ENCODE peak calls at places on chromosomes 3 and 15, in four cellular contexts. B is fibroblast of lung, V is left lung, J is upper lobe of left lung. Z is an unnamed sample.

GRCh38 chr3:38984110-38984509 is 67.6 kb downstream of the SCN11A start:
- DNase-seq in B (no peak), V (no peak), J (no peak), Z (no peak)

GRCh38 chr3:122322095-122323075 is 2.7 kb upstream of the CSTA start:
- DNase-seq in B (no peak), V (no peak), J (no peak), Z (peak; percentile 57)

GRCh38 chr3:57446318-57446841 is 97.8 kb downstream of the DNAH12 start:
- DNase-seq in B (peak; percentile 4), V (no peak), J (no peak), Z (no peak)

GRCh38 chr15:83922895-83923294 is 269.0 kb downstream of the ADAMTSL3 start:
- DNase-seq in B (no peak), V (no peak), J (no peak), Z (no peak)

GRCh38 chr3:184748219-184749135 is 36.6 kb upstream of the MAGEF1 start:
- DNase-seq in B (peak; percentile 72), V (no peak), J (no peak), Z (no peak)

GRCh38 chr15:52788099-52788986 is 1.8 kb downstream of the ONECUT1 start:
- DNase-seq in B (no peak), V (no peak), J (no peak), Z (no peak)

GRCh38 chr15:98231696-98232440 is 271.4 kb downstream of the ARRDC4 start:
- DNase-seq in B (peak; percentile 26), V (no peak), J (no peak), Z (no peak)

GRCh38 chr15:62672268-62672667 is 370.3 kb upstream of the TPM1 start:
- DNase-seq in B (peak; percentile 7), V (no peak), J (no peak), Z (no peak)

DNA sequence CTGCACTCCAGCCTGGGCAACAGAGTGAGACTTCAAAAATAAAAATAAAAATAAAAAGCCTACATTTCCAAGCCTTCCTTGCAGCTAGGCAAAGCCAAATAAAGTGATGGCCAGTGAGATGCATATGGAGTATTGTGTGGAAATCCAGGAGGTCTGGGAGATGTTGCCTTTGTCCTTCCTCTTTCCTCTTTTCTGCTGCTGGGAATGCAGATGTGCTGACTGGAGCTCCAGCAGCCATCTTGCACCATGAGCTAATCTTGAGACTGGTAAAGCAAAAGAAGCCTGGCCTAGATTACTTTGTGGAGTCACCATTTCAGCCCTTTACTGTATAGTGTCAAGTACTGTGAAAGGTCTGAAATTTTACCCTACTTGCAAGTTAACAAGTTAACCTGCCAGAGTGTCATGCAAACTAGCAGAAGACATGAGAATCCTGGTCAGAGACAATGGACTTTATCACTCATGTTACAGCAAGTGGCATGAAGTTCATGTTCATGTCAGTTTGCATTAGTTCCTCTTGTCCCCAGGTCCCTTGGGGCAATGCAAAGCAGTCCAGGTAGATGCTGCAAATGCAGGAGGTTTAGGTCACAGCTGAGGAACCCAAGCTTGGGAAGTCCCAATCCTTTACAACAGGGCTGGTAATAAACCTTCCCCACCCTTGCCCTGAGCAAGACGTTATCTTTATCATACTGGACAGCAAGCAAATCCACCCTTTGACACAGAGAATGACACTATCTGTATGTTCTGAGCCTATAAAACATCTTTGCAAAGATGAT is 103.1 kb downstream of the TLE3 start:
- DNase-seq in B (no peak), V (no peak), J (no peak), Z (no peak)
- H3K27me3 ChIP-seq in B (peaks cover 18% of the 10 kb centered on the region), V (no peaks in the 10 kb centered on the region), J (no peaks in the 10 kb centered on the region), Z (no peaks in the 10 kb centered on the region)

GRCh38 chr3:79766474-79767193 is 1.2 kb downstream of the ROBO1 start:
- DNase-seq in B (peak; percentile 5), V (peak; percentile 61), J (no peak), Z (no peak)

GRCh38 chr3:79765854-79766253 is 1.9 kb downstream of the ROBO1 start:
- DNase-seq in B (no peak), V (no peak), J (no peak), Z (no peak)

GRCh38 chr3:79769234-79769633 is 1.4 kb upstream of the ROBO1 start:
- DNase-seq in B (no peak), V (no peak), J (no peak), Z (no peak)

GRCh38 chr3:79767953-79768282 is at the start of gene ROBO1:
- DNase-seq in B (peak; percentile 33), V (no peak), J (no peak), Z (no peak)

DNA sequence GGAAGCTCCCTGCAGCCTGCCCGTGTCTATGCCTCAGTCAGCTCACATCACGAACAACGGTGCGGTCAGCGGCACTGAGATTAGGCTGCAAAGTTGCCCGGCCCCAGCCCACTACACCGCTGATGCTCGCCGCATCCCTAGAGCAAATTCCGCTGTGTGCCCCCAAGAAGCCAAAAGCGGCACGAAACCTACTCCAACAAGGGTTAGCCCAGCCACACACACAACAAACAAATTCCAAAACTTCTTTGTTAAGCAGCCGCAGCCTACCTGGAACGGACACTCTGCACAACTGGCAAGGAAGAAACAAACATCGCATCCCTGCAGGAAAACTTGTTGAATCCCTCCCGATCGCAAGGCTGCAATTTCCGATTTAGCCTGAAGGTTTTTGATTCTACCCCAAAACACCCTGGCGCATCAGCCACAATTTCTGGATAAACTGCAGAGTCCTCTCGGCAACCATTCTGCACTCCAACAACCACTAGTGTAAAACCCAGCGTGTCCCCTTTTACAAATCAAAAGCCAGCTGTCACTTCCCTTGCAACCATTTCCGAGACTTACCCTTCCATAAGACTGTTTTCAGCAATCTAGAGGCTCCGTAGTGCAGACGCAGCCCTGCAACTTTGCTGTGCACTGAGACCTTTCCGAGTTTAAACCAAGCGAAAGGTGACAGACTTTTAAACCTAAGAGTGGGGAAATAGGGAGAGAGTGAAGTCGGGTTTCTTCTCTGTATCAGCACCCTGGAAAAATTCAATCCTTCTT is 425 bp downstream of the ROBO1 start:
- DNase-seq in B (peak; percentile 34), V (no peak), J (no peak), Z (no peak)
- H3K27me3 ChIP-seq in B (no peaks in the 10 kb centered on the region), V (peaks cover 18% of the 10 kb centered on the region), J (no peaks in the 10 kb centered on the region), Z (no peaks in the 10 kb centered on the region)

GRCh38 chr3:13046569-13047279 is 26.5 kb downstream of the IQSEC1 start:
- DNase-seq in B (no peak), V (no peak), J (no peak), Z (no peak)
- H3K27me3 ChIP-seq in B (peaks cover 2% of the 10 kb centered on the region), V (no peaks in the 10 kb centered on the region), J (no peaks in the 10 kb centered on the region), Z (no peaks in the 10 kb centered on the region)

GRCh38 chr3:183427206-183428139 is 946 bp downstream of the MCF2L2 start:
- DNase-seq in B (no peak), V (no peak), J (no peak), Z (no peak)

GRCh38 chr3:183430325-183430957 is 2.0 kb upstream of the MCF2L2 start:
- DNase-seq in B (no peak), V (no peak), J (no peak), Z (no peak)

DNA sequence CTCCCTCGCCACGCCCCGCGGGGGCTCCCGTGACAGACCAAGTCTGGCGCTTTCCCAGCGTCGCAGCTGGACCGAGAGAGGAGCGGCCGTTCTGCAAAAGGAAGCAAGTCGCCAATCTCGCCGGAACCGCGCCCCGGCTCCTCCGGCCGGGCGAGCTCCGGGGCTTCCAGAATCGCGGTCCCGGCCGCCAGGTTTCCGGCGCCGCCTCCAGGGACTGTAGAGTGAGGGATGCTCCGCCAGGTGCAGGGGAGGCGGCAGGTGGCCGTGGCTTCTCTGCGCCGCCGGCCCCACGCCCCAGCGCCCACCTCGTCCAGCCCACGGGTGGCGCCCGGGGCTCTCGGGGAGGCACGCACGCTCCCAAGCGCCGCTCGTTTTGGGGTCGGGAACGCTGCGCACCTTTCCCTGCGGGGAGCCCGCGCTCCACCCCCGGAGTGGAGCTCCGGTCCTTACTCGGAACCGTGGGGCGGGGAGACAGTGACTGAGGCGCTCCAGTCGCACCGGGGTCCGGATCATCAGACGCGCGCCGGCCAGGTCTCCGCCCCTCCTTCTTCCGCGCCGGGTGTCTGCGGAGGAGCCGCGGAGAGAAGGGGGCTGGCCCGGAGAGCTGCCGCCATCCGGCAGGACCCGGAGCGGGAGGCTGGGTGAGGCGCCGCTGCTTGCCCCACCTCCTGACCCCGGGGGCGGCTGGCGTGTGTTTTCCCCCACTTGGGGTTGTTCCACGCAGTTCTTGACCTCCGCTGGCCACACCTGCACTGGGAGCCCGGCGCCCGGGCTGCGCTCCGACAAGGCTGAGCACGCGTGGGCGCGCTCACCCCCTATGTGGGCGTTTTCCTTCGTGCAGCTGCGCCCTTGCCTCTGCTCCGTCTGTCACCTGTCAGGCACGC is at the start of gene MCF2L2:
- DNase-seq in B (peak; percentile 41), V (peak; percentile 87), J (peak; percentile 36), Z (peak; percentile 76)
- H3K27me3 ChIP-seq in B (peaks cover 20% of the 10 kb centered on the region), V (peaks cover 23% of the 10 kb centered on the region), J (peaks cover 5% of the 10 kb centered on the region), Z (no peaks in the 10 kb centered on the region)

GRCh38 chr3:171339606-171340005 is 120.6 kb downstream of the TNIK start:
- DNase-seq in B (no peak), V (peak; percentile 76), J (peak; percentile 93), Z (no peak)
- H3K27me3 ChIP-seq in B (no peaks in the 10 kb centered on the region), V (no peaks in the 10 kb centered on the region), J (no peaks in the 10 kb centered on the region), Z (no peaks in the 10 kb centered on the region)

GRCh38 chr3:113536627-113537101 is 4.3 kb downstream of the SIDT1 start:
- DNase-seq in B (no peak), V (no peak), J (peak; percentile 31), Z (no peak)

GRCh38 chr3:113535898-113536297 is 3.5 kb downstream of the SIDT1 start:
- DNase-seq in B (no peak), V (no peak), J (no peak), Z (no peak)

GRCh38 chr3:113533534-113533892 is 1.2 kb downstream of the SIDT1 start:
- DNase-seq in B (no peak), V (no peak), J (no peak), Z (peak; percentile 60)

GRCh38 chr3:113534365-113534764 is 2.0 kb downstream of the SIDT1 start:
- DNase-seq in B (no peak), V (no peak), J (no peak), Z (no peak)

GRCh38 chr3:113537155-113537554 is 4.8 kb downstream of the SIDT1 start:
- DNase-seq in B (no peak), V (no peak), J (no peak), Z (no peak)
- H3K27me3 ChIP-seq in B (peaks cover 31% of the 10 kb centered on the region), V (no peaks in the 10 kb centered on the region), J (no peaks in the 10 kb centered on the region), Z (no peaks in the 10 kb centered on the region)

GRCh38 chr15:67824900-67825879 is at the start of gene SKOR1:
- DNase-seq in B (peak; percentile 39), V (peak; percentile 74), J (no peak), Z (no peak)
- H3K27me3 ChIP-seq in B (peaks cover 90% of the 10 kb centered on the region), V (peaks cover 99% of the 10 kb centered on the region), J (peaks cover 43% of the 10 kb centered on the region), Z (peaks cover 49% of the 10 kb centered on the region)

GRCh38 chr3:64489361-64490044 is 198.3 kb downstream of the ADAMTS9 start:
- DNase-seq in B (no peak), V (peak; percentile 87), J (peak; percentile 81), Z (no peak)

GRCh38 chr3:64490180-64490579 is 197.6 kb downstream of the ADAMTS9 start:
- DNase-seq in B (no peak), V (no peak), J (no peak), Z (no peak)

GRCh38 chr3:64488938-64489337 is 198.9 kb downstream of the ADAMTS9 start:
- DNase-seq in B (no peak), V (no peak), J (no peak), Z (no peak)

GRCh38 chr3:64484289-64484992 is 203.4 kb downstream of the ADAMTS9 start:
- DNase-seq in B (peak; percentile 82), V (no peak), J (peak; percentile 62), Z (peak; percentile 24)
- H3K27me3 ChIP-seq in B (peaks cover 13% of the 10 kb centered on the region), V (no peaks in the 10 kb centered on the region), J (no peaks in the 10 kb centered on the region), Z (no peaks in the 10 kb centered on the region)

Z was measured in CD8-positive, alpha-beta memory T cell.